ENCODE peak calls at places on chromosomes 16 and 17, in four cellular contexts. Q is PC-3, R is HCT116, C is H9. G is an unnamed sample. For H3K79me2, the result is how much of the 10 kb centered on the place peaks cover.

GRCh38 chr17:41627316-41628072 is 3.1 kb upstream of the KRT17 start:
- DNase-seq in Q (no peak), R (no peak), C (peak), G (no peak)

GRCh38 chr17:78653382-78653781 is 76.2 kb upstream of the DNAH17 start:
- DNase-seq in Q (peak), R (no peak), C (no peak), G (no peak)

GRCh38 chr17:3003401-3004149 is 59.8 kb downstream of the OR1D5 start:
- DNase-seq in Q (no peak), R (no peak), C (no peak), G (peak)

GRCh38 chr16:53091508-53092211 is 36.9 kb downstream of the CHD9 start:
- DNase-seq in Q (no peak), R (no peak), C (peak), G (peak)

GRCh38 chr17:79046501-79047280 is 22.7 kb downstream of the C1QTNF1 start:
- DNase-seq in Q (no peak), R (no peak), C (no peak), G (no peak)

GRCh38 chr16:65249768-65250167 is 127.9 kb upstream of the CDH11 start:
- DNase-seq in Q (no peak), R (no peak), C (no peak), G (no peak)

GRCh38 chr16:6076631-6077030 is 979.0 kb upstream of the EEF2KMT start:
- DNase-seq in Q (no peak), R (no peak), C (no peak), G (no peak)

GRCh38 chr16:79081292-79082066 is 519.1 kb downstream of the MAF start:
- DNase-seq in Q (no peak), R (no peak), C (no peak), G (no peak)

GRCh38 chr17:20961551-20961950 is 81.3 kb downstream of the USP22 start:
- DNase-seq in Q (no peak), R (no peak), C (no peak), G (no peak)

GRCh38 chr17:58375216-58375615 is 23.2 kb upstream of the SUPT4H1 start:
- DNase-seq in Q (no peak), R (no peak), C (no peak), G (no peak)

GRCh38 chr16:83336630-83337029 is 471.1 kb upstream of the HSBP1 start:
- DNase-seq in Q (no peak), R (no peak), C (no peak), G (no peak)

GRCh38 chr17:14790518-14790917 is 474.6 kb downstream of the PMP22 start:
- DNase-seq in Q (no peak), R (no peak), C (no peak), G (peak)

GRCh38 chr17:64707077-64707591 is 45.0 kb upstream of the SMURF2 start:
- DNase-seq in Q (peak), R (peak), C (peak), G (no peak)

GRCh38 chr17:45172541-45173286 is 11.0 kb downstream of the HEXIM2 start:
- DNase-seq in Q (peak), R (peak), C (peak), G (peak)

GRCh38 chr17:45889579-45889978 is 4.8 kb upstream of the MAPT start:
- DNase-seq in Q (no peak), R (peak), C (peak), G (no peak)

GRCh38 chr17:65297384-65297783 is 160.2 kb downstream of the RGS9 start:
- DNase-seq in Q (no peak), R (no peak), C (no peak), G (no peak)

GRCh38 chr16:1830213-1830612 is 3.2 kb downstream of the FAHD1 start:
- DNase-seq in Q (no peak), R (no peak), C (no peak), G (no peak)

GRCh38 chr17:34125010-34125409 is 130.1 kb upstream of the CCL2 start:
- DNase-seq in Q (no peak), R (no peak), C (no peak), G (no peak)

DNA sequence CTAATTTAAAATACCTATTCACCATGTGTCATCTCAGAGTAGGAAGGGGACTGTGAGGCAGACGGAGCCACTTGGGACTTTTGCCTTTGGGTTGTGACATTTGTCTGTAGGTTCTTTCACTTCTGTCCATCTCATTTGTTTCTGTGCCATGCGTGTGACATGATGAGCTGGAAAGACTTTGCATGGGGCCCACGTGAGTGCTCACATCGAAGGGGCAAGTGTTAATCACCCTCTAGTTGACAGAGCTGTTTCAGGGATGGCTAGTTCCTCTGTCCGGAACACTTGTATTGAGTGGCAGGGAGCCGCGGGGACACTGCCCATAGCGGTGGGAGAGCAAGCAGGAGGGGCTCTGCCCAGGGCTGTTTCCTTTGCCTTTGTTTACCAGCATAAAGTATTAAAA is 112.0 kb downstream of the RPTOR start:
- DNase-seq in Q (no peak), R (no peak), C (no peak), G (no peak)
- TF ChIP-seq CTCF in Q (no peak), R (no peak), C (no peak), G (no peak)

GRCh38 chr16:86457621-86458456 is 52.5 kb upstream of the FOXF1 start:
- DNase-seq in Q (no peak), R (no peak), C (no peak), G (no peak)
- H3K27ac ChIP-seq in Q (no peak), R (no peak), C (no peak), G (no peak)

GRCh38 chr16:46972429-46972970 is 974 bp downstream of the DNAJA2 start:
- DNase-seq in Q (peak), R (no peak), C (no peak), G (peak)
- H3K79me2 ChIP-seq in Q (half or more), R (half or more), C (under half), G (half or more)

DNA sequence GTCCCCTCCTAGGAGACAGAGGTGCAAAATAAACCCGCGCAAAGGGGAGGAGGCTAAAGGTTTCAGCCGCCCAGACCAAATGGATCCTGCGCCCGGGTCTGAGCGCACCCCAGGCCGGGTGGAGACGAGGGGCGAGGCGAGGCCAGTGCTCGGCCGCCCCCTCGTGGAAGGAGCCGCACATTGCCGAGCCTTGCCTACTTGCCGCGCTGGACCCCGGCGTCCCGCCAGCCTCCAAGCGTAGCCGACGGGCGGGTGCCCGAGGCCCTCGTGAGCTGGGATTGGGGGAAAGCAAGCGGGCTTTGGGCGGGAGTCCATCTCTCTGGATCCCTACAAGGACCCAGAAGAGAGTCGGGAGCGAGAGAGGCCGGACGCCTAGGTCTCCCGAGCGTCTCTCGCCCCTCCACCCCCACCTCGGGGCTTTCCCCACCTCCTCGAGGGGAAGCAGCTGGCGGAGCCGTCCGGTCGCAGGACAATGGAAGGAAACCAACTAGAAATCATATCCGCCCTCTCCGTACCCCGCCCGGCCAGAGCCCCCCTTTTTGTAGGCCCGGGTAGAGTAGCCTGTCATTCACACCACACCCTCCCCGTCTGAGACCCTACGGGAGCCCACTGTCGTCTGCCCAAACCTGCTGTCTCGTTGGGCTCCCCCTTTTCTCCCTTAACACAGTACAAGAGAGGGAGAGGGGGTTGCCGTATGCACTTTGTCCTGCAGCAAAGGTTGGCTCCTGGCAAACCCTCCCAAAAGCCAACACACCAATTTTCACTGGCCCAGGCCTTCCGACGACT is 664 bp upstream of the BCL6B start:
- DNase-seq in Q (peak), R (no peak), C (peak), G (peak)
- TF ChIP-seq CTCF in Q (peak), R (peak), C (peak), G (peak)

DNA sequence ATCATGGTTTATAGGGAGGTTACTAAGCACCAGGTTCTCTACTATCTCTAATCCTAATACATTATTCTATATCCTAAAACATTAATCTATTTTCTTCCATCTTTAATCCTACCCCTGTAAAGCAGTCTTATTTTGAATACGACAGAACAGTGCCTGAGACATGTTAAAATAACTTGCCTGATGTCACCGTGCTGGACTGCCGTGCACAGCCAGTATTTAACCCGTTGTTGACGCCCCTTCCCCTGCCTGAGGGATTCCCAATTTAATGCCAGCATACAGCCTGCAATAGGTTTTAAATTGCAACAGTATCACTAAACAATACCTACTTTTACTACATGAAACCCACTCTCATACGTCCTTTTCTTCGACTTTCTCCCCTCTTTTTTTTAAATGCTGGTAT is 133.3 kb downstream of the PARN start:
- DNase-seq in Q (no peak), R (no peak), C (no peak), G (no peak)
- H3K27ac ChIP-seq in Q (no peak), R (no peak), C (no peak), G (no peak)

GRCh38 chr16:88390265-88390664 is 7.5 kb downstream of the ZNF469 start:
- DNase-seq in Q (no peak), R (no peak), C (no peak), G (no peak)

GRCh38 chr16:88390760-88391496 is 8.2 kb downstream of the ZNF469 start:
- DNase-seq in Q (no peak), R (no peak), C (no peak), G (no peak)

GRCh38 chr16:88389191-88389590 is 6.4 kb downstream of the ZNF469 start:
- DNase-seq in Q (no peak), R (no peak), C (no peak), G (no peak)

GRCh38 chr16:88387941-88388627 is 5.3 kb downstream of the ZNF469 start:
- DNase-seq in Q (peak), R (no peak), C (no peak), G (no peak)

GRCh38 chr16:88389621-88390160 is 6.9 kb downstream of the ZNF469 start:
- DNase-seq in Q (no peak), R (no peak), C (no peak), G (no peak)
- H3K79me2 ChIP-seq in Q (half or more), R (under half), C (under half), G (under half)

GRCh38 chr16:84339316-84339715 is 29.0 kb upstream of the ATP2C2 start:
- DNase-seq in Q (no peak), R (no peak), C (no peak), G (no peak)

GRCh38 chr16:84344781-84345180 is 23.6 kb upstream of the ATP2C2 start:
- DNase-seq in Q (no peak), R (no peak), C (no peak), G (no peak)

GRCh38 chr16:84339766-84340165 is 28.6 kb upstream of the ATP2C2 start:
- DNase-seq in Q (no peak), R (no peak), C (no peak), G (no peak)

GRCh38 chr16:84341533-84342295 is 26.6 kb upstream of the ATP2C2 start:
- DNase-seq in Q (no peak), R (no peak), C (no peak), G (no peak)

DNA sequence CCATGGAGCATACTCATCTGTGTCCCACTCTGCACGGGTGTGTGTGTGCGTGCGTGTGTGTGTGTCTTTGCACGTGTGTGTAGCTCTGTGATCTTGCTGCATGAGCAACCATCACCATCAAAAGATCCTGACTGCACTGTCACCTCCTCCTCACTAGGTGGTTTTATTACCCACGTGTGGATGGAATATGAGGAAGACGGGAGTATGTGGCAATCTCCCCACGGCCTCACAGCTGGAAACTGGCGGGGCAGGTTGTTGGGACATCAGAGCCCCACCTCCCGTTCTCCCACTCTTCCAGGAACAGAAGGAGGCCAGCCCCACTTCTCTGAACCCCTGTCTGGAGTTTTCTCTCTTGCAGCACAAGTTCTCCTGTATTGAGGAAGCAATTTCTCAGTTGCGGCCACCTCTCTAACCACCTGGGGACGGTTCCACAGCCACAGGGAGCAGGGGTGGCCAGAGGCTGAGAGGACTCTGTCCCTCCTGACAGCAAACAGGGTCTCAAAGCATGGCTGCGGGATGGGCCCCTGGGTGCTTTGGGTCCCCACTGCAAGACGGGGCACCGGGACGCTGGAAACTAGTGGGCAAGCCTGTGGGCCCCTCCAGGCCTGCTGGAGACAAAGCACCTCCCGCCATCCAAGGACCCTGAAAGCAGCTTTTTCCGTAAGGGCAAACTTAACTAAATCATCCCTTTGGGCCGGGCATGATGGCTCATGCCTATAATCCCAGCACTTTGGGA is 27.9 kb upstream of the ATP2C2 start:
- DNase-seq in Q (peak), R (no peak), C (no peak), G (no peak)
- TF ChIP-seq CTCF in Q (peak), R (no peak), C (no peak), G (no peak)

DNA sequence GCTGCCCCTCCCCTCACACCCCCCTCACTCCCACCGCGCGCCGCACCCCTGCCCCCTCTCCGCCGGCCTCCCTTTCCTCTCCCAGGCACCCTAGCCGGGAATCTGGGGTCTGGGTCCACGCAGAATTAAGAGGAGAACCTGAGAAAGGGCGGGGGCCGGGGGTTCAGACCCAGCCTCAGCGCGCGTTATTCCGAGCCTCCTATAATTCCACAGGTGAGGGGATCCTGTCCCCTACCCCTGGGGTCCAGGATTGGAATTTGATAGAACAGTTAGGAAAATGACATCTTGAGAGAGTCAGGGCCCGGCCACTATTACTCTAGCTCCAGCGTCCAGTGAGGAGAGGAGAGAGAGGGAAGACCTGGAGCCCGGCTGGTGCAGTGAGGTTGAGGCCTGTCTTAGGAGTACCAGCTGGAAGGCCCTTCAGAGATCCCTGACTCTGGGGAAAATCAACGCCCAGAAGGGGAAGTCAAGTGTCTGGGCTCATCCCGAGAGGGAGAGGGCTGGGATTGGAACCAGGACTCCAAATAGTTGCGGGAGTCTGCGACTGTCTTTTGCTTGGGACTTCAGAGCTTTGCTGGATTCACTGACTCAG is 17.3 kb downstream of the GRB7 start:
- DNase-seq in Q (no peak), R (no peak), C (peak), G (peak)
- H3K27ac ChIP-seq in Q (peak), R (peak), C (no peak), G (peak)

G was measured in OCI-LY7.